ENCODE peak calls at places on chromosomes 12 and 14, in nine cellular contexts. D, T, C, O, Z, L, W, U and H are unnamed samples.

GRCh38 chr12:79691299-79692248 is 810 bp upstream of the PAWR start:
- DNase-seq in D (no peak), T (peak), C (no peak), O (no peak), Z (peak), L (no peak), W (no peak), U (peak), H (peak)

GRCh38 chr14:104107611-104108569 is 22.4 kb downstream of the ASPG start:
- DNase-seq in D (no peak), T (no peak), C (no peak), O (peak), Z (no peak), L (no peak), W (no peak), U (peak), H (peak)

GRCh38 chr12:112241176-112241575 is 115.8 kb downstream of the TRAFD1 start:
- DNase-seq in D (no peak), T (no peak), C (no peak), O (no peak), Z (no peak), L (no peak), W (no peak), U (no peak), H (no peak)

GRCh38 chr14:79483472-79483871 is 727.8 kb downstream of the DIO2 start:
- DNase-seq in D (no peak), T (peak), C (no peak), O (no peak), Z (peak), L (no peak), W (no peak), U (no peak), H (peak)

GRCh38 chr14:66507181-66507721 is 696 bp upstream of the GPHN start:
- DNase-seq in D (no peak), T (no peak), C (no peak), O (no peak), Z (no peak), L (no peak), W (no peak), U (no peak), H (no peak)

GRCh38 chr12:108483213-108483920 is 31.7 kb upstream of the FICD start:
- DNase-seq in D (no peak), T (no peak), C (peak), O (no peak), Z (no peak), L (no peak), W (no peak), U (no peak), H (no peak)

GRCh38 chr12:109058773-109059172 is 6.4 kb downstream of the USP30 start:
- DNase-seq in D (no peak), T (no peak), C (no peak), O (no peak), Z (no peak), L (no peak), W (no peak), U (no peak), H (no peak)

GRCh38 chr12:2396448-2396871 is 343.7 kb downstream of the CACNA1C start:
- DNase-seq in D (no peak), T (peak), C (no peak), O (peak), Z (peak), L (no peak), W (no peak), U (no peak), H (no peak)

GRCh38 chr12:27777141-27777540 is 2.9 kb upstream of the KLHL42 start:
- DNase-seq in D (no peak), T (no peak), C (no peak), O (no peak), Z (no peak), L (no peak), W (no peak), U (no peak), H (no peak)

GRCh38 chr12:24039113-24039525 is 89.6 kb upstream of the SOX5 start:
- DNase-seq in D (no peak), T (peak), C (peak), O (no peak), Z (peak), L (no peak), W (no peak), U (no peak), H (no peak)

GRCh38 chr12:47999816-48000215 is 4.5 kb downstream of the COL2A1 start:
- DNase-seq in D (no peak), T (no peak), C (no peak), O (no peak), Z (no peak), L (no peak), W (no peak), U (no peak), H (no peak)

GRCh38 chr14:96519970-96520369 is 17.8 kb downstream of the PAPOLA start:
- DNase-seq in D (no peak), T (no peak), C (no peak), O (no peak), Z (no peak), L (peak), W (no peak), U (no peak), H (no peak)

GRCh38 chr12:5497329-5498058 is 65.6 kb downstream of the NTF3 start:
- DNase-seq in D (no peak), T (no peak), C (no peak), O (no peak), Z (no peak), L (no peak), W (no peak), U (no peak), H (no peak)

GRCh38 chr12:39127401-39127800 is 222.0 kb upstream of the CPNE8 start:
- DNase-seq in D (no peak), T (no peak), C (peak), O (no peak), Z (no peak), L (no peak), W (no peak), U (no peak), H (no peak)

GRCh38 chr12:89863968-89864367 is 155.3 kb upstream of the ATP2B1 start:
- DNase-seq in D (no peak), T (no peak), C (no peak), O (no peak), Z (no peak), L (no peak), W (no peak), U (no peak), H (peak)

GRCh38 chr14:37709419-37710195 is 114.2 kb downstream of the TTC6 start:
- DNase-seq in D (no peak), T (peak), C (no peak), O (no peak), Z (peak), L (no peak), W (no peak), U (no peak), H (peak)

GRCh38 chr12:14710632-14711324 is 14.4 kb upstream of the GUCY2C start:
- DNase-seq in D (no peak), T (no peak), C (no peak), O (no peak), Z (no peak), L (no peak), W (no peak), U (no peak), H (peak)

GRCh38 chr14:59055439-59056045 is 132.9 kb upstream of the DAAM1 start:
- DNase-seq in D (no peak), T (peak), C (peak), O (no peak), Z (peak), L (peak), W (no peak), U (peak), H (peak)

GRCh38 chr12:51959211-51959610 is 7.7 kb downstream of the ACVR1B start:
- DNase-seq in D (no peak), T (no peak), C (no peak), O (no peak), Z (peak), L (no peak), W (no peak), U (no peak), H (no peak)

GRCh38 chr12:9626291-9626690 is 18.6 kb upstream of the KLRB1 start:
- DNase-seq in D (no peak), T (no peak), C (no peak), O (no peak), Z (no peak), L (no peak), W (no peak), U (no peak), H (no peak)

GRCh38 chr12:105343836-105344235 is 13.3 kb downstream of the C12orf75 start:
- DNase-seq in D (no peak), T (no peak), C (no peak), O (no peak), Z (no peak), L (no peak), W (no peak), U (no peak), H (no peak)

GRCh38 chr14:79732911-79733310 is 478.4 kb downstream of the DIO2 start:
- DNase-seq in D (no peak), T (peak), C (no peak), O (no peak), Z (peak), L (no peak), W (no peak), U (no peak), H (peak)

GRCh38 chr12:12779529-12779928 is 5.9 kb upstream of the APOLD1 start:
- DNase-seq in D (no peak), T (peak), C (peak), O (no peak), Z (peak), L (no peak), W (no peak), U (no peak), H (peak)

GRCh38 chr12:112517730-112518129 is 99.0 kb downstream of the PTPN11 start:
- DNase-seq in D (no peak), T (no peak), C (no peak), O (no peak), Z (no peak), L (no peak), W (no peak), U (no peak), H (no peak)

GRCh38 chr12:77847060-77847541 is 16.4 kb downstream of the NAV3 start:
- DNase-seq in D (no peak), T (no peak), C (no peak), O (no peak), Z (peak), L (no peak), W (no peak), U (no peak), H (peak)

GRCh38 chr12:108101605-108102175 is 27.4 kb upstream of the WSCD2 start:
- DNase-seq in D (no peak), T (no peak), C (no peak), O (no peak), Z (no peak), L (no peak), W (no peak), U (no peak), H (no peak)

GRCh38 chr14:95564060-95564459 is 29.2 kb downstream of the GLRX5 start:
- DNase-seq in D (no peak), T (peak), C (no peak), O (no peak), Z (peak), L (no peak), W (no peak), U (peak), H (no peak)

GRCh38 chr14:50347521-50347920 is 35.4 kb downstream of the DMAC2L start:
- DNase-seq in D (no peak), T (no peak), C (peak), O (no peak), Z (peak), L (no peak), W (no peak), U (no peak), H (no peak)

GRCh38 chr12:4118017-4118510 is 155.5 kb upstream of the CCND2 start:
- DNase-seq in D (no peak), T (no peak), C (peak), O (peak), Z (peak), L (peak), W (no peak), U (no peak), H (no peak)

GRCh38 chr12:105278043-105278697 is 42.2 kb upstream of the APPL2 start:
- DNase-seq in D (no peak), T (no peak), C (no peak), O (no peak), Z (peak), L (no peak), W (no peak), U (no peak), H (no peak)

GRCh38 chr12:71027835-71028234 is 107.3 kb upstream of the PTPRR start:
- DNase-seq in D (no peak), T (no peak), C (no peak), O (no peak), Z (no peak), L (no peak), W (no peak), U (no peak), H (no peak)

GRCh38 chr12:121801601-121802484 is 2.0 kb upstream of the SETD1B start:
- DNase-seq in D (no peak), T (no peak), C (no peak), O (peak), Z (peak), L (no peak), W (no peak), U (no peak), H (peak)

GRCh38 chr12:59698599-59698998 is 102.8 kb downstream of the SLC16A7 start:
- DNase-seq in D (no peak), T (no peak), C (no peak), O (no peak), Z (peak), L (no peak), W (no peak), U (no peak), H (peak)

GRCh38 chr14:90720832-90721231 is 95.4 kb downstream of the TTC7B start:
- DNase-seq in D (no peak), T (no peak), C (no peak), O (no peak), Z (no peak), L (no peak), W (no peak), U (no peak), H (no peak)

GRCh38 chr12:75831413-75831812 is 200.2 kb downstream of the PHLDA1 start:
- DNase-seq in D (no peak), T (no peak), C (no peak), O (no peak), Z (no peak), L (no peak), W (no peak), U (no peak), H (peak)

GRCh38 chr14:103442288-103442687 is 57.1 kb downstream of the MARK3 start:
- DNase-seq in D (no peak), T (no peak), C (no peak), O (no peak), Z (peak), L (no peak), W (no peak), U (no peak), H (no peak)